ENCODE peak calls at places on chromosomes 11 and 22, in six cellular contexts. One of them, this sample, is unnamed.

GRCh38 chr11:104191124-104191523 is 27.2 kb upstream of the PDGFD start:
- DNase-seq in cardiac muscle cell: peak
- DNase-seq in fibroblast of villous mesenchyme: peak
- DNase-seq in GM12878: no peak
- DNase-seq in HL-60: no peak
- DNase-seq in sigmoid colon: no peak
- DNase-seq in this sample: no peak

GRCh38 chr11:96050435-96051182 is 126.7 kb upstream of the MTMR2 start:
- DNase-seq in cardiac muscle cell: peak
- DNase-seq in sigmoid colon: no peak
- DNase-seq in fibroblast of villous mesenchyme: peak
- DNase-seq in HL-60: no peak
- DNase-seq in GM12878: no peak
- DNase-seq in this sample: no peak

GRCh38 chr11:129374993-129375721 is 491 bp upstream of the BARX2 start:
- DNase-seq in cardiac muscle cell: no peak
- DNase-seq in fibroblast of villous mesenchyme: peak
- DNase-seq in HL-60: no peak
- DNase-seq in sigmoid colon: no peak
- DNase-seq in GM12878: no peak
- DNase-seq in this sample: no peak

GRCh38 chr22:43412808-43413785 is 1.3 kb downstream of the MPPED1 start:
- DNase-seq in fibroblast of villous mesenchyme: no peak
- DNase-seq in cardiac muscle cell: no peak
- DNase-seq in HL-60: no peak
- DNase-seq in sigmoid colon: no peak
- DNase-seq in GM12878: no peak
- DNase-seq in this sample: no peak

GRCh38 chr11:6298605-6299004 is 21.7 kb downstream of the CAVIN3 start:
- DNase-seq in cardiac muscle cell: peak
- DNase-seq in HL-60: peak
- DNase-seq in sigmoid colon: no peak
- DNase-seq in fibroblast of villous mesenchyme: peak
- DNase-seq in GM12878: no peak
- DNase-seq in this sample: no peak

GRCh38 chr11:59574467-59574866 is 41.1 kb downstream of the OSBP start:
- DNase-seq in sigmoid colon: no peak
- DNase-seq in cardiac muscle cell: no peak
- DNase-seq in fibroblast of villous mesenchyme: peak
- DNase-seq in GM12878: no peak
- DNase-seq in HL-60: no peak
- DNase-seq in this sample: no peak

GRCh38 chr11:9714540-9714939 is 50.7 kb downstream of the SWAP70 start:
- DNase-seq in GM12878: no peak
- DNase-seq in fibroblast of villous mesenchyme: no peak
- DNase-seq in HL-60: no peak
- DNase-seq in sigmoid colon: no peak
- DNase-seq in cardiac muscle cell: no peak
- DNase-seq in this sample: no peak

GRCh38 chr11:17673951-17674350 is 45.4 kb upstream of the MYOD1 start:
- DNase-seq in sigmoid colon: no peak
- DNase-seq in GM12878: no peak
- DNase-seq in cardiac muscle cell: no peak
- DNase-seq in fibroblast of villous mesenchyme: no peak
- DNase-seq in HL-60: no peak
- DNase-seq in this sample: no peak

GRCh38 chr11:114257621-114258558 is 38.3 kb upstream of the NNMT start:
- DNase-seq in fibroblast of villous mesenchyme: peak
- DNase-seq in GM12878: no peak
- DNase-seq in sigmoid colon: peak
- DNase-seq in HL-60: no peak
- DNase-seq in cardiac muscle cell: peak
- DNase-seq in this sample: no peak

GRCh38 chr22:45638834-45639746 is 32.5 kb upstream of the ATXN10 start:
- DNase-seq in fibroblast of villous mesenchyme: peak
- DNase-seq in GM12878: no peak
- DNase-seq in HL-60: peak
- DNase-seq in sigmoid colon: peak
- DNase-seq in cardiac muscle cell: peak
- DNase-seq in this sample: no peak

GRCh38 chr22:30920407-30920806 is 48.2 kb downstream of the MORC2 start:
- DNase-seq in sigmoid colon: peak
- DNase-seq in HL-60: peak
- DNase-seq in fibroblast of villous mesenchyme: peak
- DNase-seq in cardiac muscle cell: peak
- DNase-seq in GM12878: peak
- DNase-seq in this sample: no peak

GRCh38 chr11:2791139-2791520 is 91.3 kb upstream of the KCNQ1OT1 start:
- DNase-seq in cardiac muscle cell: no peak
- DNase-seq in sigmoid colon: peak
- DNase-seq in fibroblast of villous mesenchyme: no peak
- DNase-seq in GM12878: no peak
- DNase-seq in HL-60: no peak
- DNase-seq in this sample: no peak

GRCh38 chr11:17781626-17782025 is 47.0 kb downstream of the KCNC1 start:
- DNase-seq in HL-60: no peak
- DNase-seq in fibroblast of villous mesenchyme: no peak
- DNase-seq in sigmoid colon: no peak
- DNase-seq in GM12878: no peak
- DNase-seq in cardiac muscle cell: no peak
- DNase-seq in this sample: no peak

GRCh38 chr11:132920391-132921095 is 611.8 kb downstream of the OPCML start:
- DNase-seq in cardiac muscle cell: no peak
- DNase-seq in sigmoid colon: no peak
- DNase-seq in HL-60: no peak
- DNase-seq in fibroblast of villous mesenchyme: no peak
- DNase-seq in GM12878: no peak
- DNase-seq in this sample: no peak

GRCh38 chr11:27807594-27807993 is 107.3 kb upstream of the BDNF start:
- DNase-seq in sigmoid colon: no peak
- DNase-seq in GM12878: no peak
- DNase-seq in cardiac muscle cell: no peak
- DNase-seq in HL-60: no peak
- DNase-seq in fibroblast of villous mesenchyme: peak
- DNase-seq in this sample: no peak

GRCh38 chr22:48695251-48695650 is 1132.4 kb downstream of the BRD1 start:
- DNase-seq in fibroblast of villous mesenchyme: no peak
- DNase-seq in HL-60: no peak
- DNase-seq in GM12878: no peak
- DNase-seq in cardiac muscle cell: no peak
- DNase-seq in sigmoid colon: no peak
- DNase-seq in this sample: no peak

GRCh38 chr11:23278121-23278520 is 417.8 kb upstream of the CCDC179 start:
- DNase-seq in GM12878: no peak
- DNase-seq in fibroblast of villous mesenchyme: peak
- DNase-seq in sigmoid colon: no peak
- DNase-seq in cardiac muscle cell: peak
- DNase-seq in HL-60: no peak
- DNase-seq in this sample: peak

GRCh38 chr11:122696662-122697061 is 41.1 kb downstream of the UBASH3B start:
- DNase-seq in fibroblast of villous mesenchyme: no peak
- DNase-seq in sigmoid colon: no peak
- DNase-seq in HL-60: no peak
- DNase-seq in GM12878: no peak
- DNase-seq in cardiac muscle cell: no peak
- DNase-seq in this sample: no peak

GRCh38 chr11:80616070-80616800 is 1175.4 kb upstream of the TENM4 start:
- DNase-seq in GM12878: no peak
- DNase-seq in fibroblast of villous mesenchyme: no peak
- DNase-seq in sigmoid colon: no peak
- DNase-seq in cardiac muscle cell: no peak
- DNase-seq in HL-60: no peak
- DNase-seq in this sample: no peak

GRCh38 chr11:73201888-73202810 is 15.9 kb upstream of the P2RY2 start:
- DNase-seq in cardiac muscle cell: no peak
- DNase-seq in GM12878: no peak
- DNase-seq in HL-60: no peak
- DNase-seq in sigmoid colon: peak
- DNase-seq in fibroblast of villous mesenchyme: no peak
- DNase-seq in this sample: no peak

GRCh38 chr11:122981388-122982264 is at the start of gene BSX:
- DNase-seq in HL-60: peak
- DNase-seq in sigmoid colon: no peak
- DNase-seq in GM12878: no peak
- DNase-seq in fibroblast of villous mesenchyme: peak
- DNase-seq in cardiac muscle cell: peak
- DNase-seq in this sample: no peak

GRCh38 chr22:20438678-20439492 is 1.3 kb upstream of the SCARF2 start:
- DNase-seq in HL-60: no peak
- DNase-seq in fibroblast of villous mesenchyme: no peak
- DNase-seq in sigmoid colon: peak
- DNase-seq in GM12878: no peak
- DNase-seq in cardiac muscle cell: no peak
- DNase-seq in this sample: no peak

GRCh38 chr11:45754746-45755145 is 50.2 kb upstream of the SLC35C1 start:
- DNase-seq in fibroblast of villous mesenchyme: peak
- DNase-seq in GM12878: no peak
- DNase-seq in cardiac muscle cell: peak
- DNase-seq in sigmoid colon: no peak
- DNase-seq in HL-60: no peak
- DNase-seq in this sample: no peak

GRCh38 chr11:1872267-1872985 is 19.3 kb downstream of the PRR33 start:
- DNase-seq in GM12878: no peak
- DNase-seq in HL-60: no peak
- DNase-seq in fibroblast of villous mesenchyme: no peak
- DNase-seq in sigmoid colon: peak
- DNase-seq in cardiac muscle cell: no peak
- DNase-seq in this sample: no peak

GRCh38 chr11:104546486-104546885 is 351.8 kb downstream of the CASP12 start:
- DNase-seq in sigmoid colon: no peak
- DNase-seq in fibroblast of villous mesenchyme: no peak
- DNase-seq in GM12878: no peak
- DNase-seq in cardiac muscle cell: no peak
- DNase-seq in HL-60: no peak
- DNase-seq in this sample: peak

GRCh38 chr11:120342226-120342625 is 6.0 kb downstream of the ARHGEF12 start:
- DNase-seq in sigmoid colon: no peak
- DNase-seq in GM12878: no peak
- DNase-seq in fibroblast of villous mesenchyme: no peak
- DNase-seq in HL-60: no peak
- DNase-seq in cardiac muscle cell: no peak
- DNase-seq in this sample: no peak

GRCh38 chr11:120339394-120339890 is 3.2 kb downstream of the ARHGEF12 start:
- DNase-seq in fibroblast of villous mesenchyme: peak
- DNase-seq in sigmoid colon: no peak
- DNase-seq in cardiac muscle cell: no peak
- DNase-seq in GM12878: no peak
- DNase-seq in HL-60: no peak
- DNase-seq in this sample: no peak

GRCh38 chr11:120337896-120338840 is 2.0 kb downstream of the ARHGEF12 start:
- DNase-seq in fibroblast of villous mesenchyme: peak
- DNase-seq in GM12878: no peak
- DNase-seq in sigmoid colon: no peak
- DNase-seq in cardiac muscle cell: no peak
- DNase-seq in HL-60: no peak
- DNase-seq in this sample: no peak

GRCh38 chr11:120342678-120343077 is 6.5 kb downstream of the ARHGEF12 start:
- DNase-seq in GM12878: no peak
- DNase-seq in fibroblast of villous mesenchyme: no peak
- DNase-seq in HL-60: no peak
- DNase-seq in sigmoid colon: no peak
- DNase-seq in cardiac muscle cell: no peak
- DNase-seq in this sample: no peak

GRCh38 chr11:120340529-120340928 is 4.3 kb downstream of the ARHGEF12 start:
- DNase-seq in fibroblast of villous mesenchyme: peak
- DNase-seq in GM12878: no peak
- DNase-seq in HL-60: no peak
- DNase-seq in sigmoid colon: no peak
- DNase-seq in cardiac muscle cell: no peak
- DNase-seq in this sample: no peak
- H3K4me3 ChIP-seq in fibroblast of villous mesenchyme: no peak
- H3K4me3 ChIP-seq in GM12878: peak
- H3K4me3 ChIP-seq in HL-60: no peak
- H3K4me3 ChIP-seq in sigmoid colon: no peak
- H3K4me3 ChIP-seq in cardiac muscle cell: peak
- H3K4me3 ChIP-seq in this sample: peak

GRCh38 chr11:31816467-31817053 is 5.4 kb upstream of the PAX6 start:
- DNase-seq in cardiac muscle cell: no peak
- DNase-seq in HL-60: no peak
- DNase-seq in fibroblast of villous mesenchyme: no peak
- DNase-seq in sigmoid colon: peak
- DNase-seq in GM12878: no peak
- DNase-seq in this sample: no peak
- H3K4me3 ChIP-seq in cardiac muscle cell: no peak
- H3K4me3 ChIP-seq in HL-60: no peak
- H3K4me3 ChIP-seq in fibroblast of villous mesenchyme: no peak
- H3K4me3 ChIP-seq in sigmoid colon: peak
- H3K4me3 ChIP-seq in GM12878: peak
- H3K4me3 ChIP-seq in this sample: peak

GRCh38 chr11:13503393-13503792 is 7.6 kb upstream of the PTH start:
- DNase-seq in HL-60: no peak
- DNase-seq in fibroblast of villous mesenchyme: no peak
- DNase-seq in GM12878: no peak
- DNase-seq in cardiac muscle cell: no peak
- DNase-seq in sigmoid colon: no peak
- DNase-seq in this sample: no peak
- H3K4me3 ChIP-seq in HL-60: no peak
- H3K4me3 ChIP-seq in fibroblast of villous mesenchyme: no peak
- H3K4me3 ChIP-seq in GM12878: no peak
- H3K4me3 ChIP-seq in cardiac muscle cell: no peak
- H3K4me3 ChIP-seq in sigmoid colon: no peak
- H3K4me3 ChIP-seq in this sample: no peak

DNA sequence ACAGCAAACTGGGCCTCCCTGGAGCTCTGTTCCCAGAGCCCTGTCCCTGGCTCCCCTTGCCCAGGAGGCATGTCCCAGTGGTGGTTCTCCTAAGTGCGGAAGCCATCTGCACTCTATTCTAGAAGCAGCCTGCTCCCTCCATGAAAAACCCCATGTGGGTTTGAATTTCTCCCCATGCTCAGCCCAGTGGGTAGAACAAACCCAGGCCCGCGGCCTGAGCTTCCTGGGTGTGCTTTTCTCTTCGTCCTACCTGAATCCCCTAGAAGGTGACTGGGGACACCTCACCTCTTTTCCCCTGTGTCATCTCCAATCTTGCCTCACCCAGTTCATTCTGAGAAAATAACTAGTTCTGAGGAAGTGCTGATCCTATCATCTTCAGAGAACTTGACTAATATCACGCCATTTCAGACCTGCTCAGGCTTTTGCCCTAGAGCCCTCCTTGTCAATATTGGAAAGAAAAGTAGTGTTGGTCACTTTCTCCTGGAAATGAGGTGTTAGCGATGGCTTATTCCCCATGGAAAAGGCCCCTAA is 15.9 kb downstream of the IL10RA start:
- DNase-seq in fibroblast of villous mesenchyme: no peak
- DNase-seq in cardiac muscle cell: no peak
- DNase-seq in HL-60: no peak
- DNase-seq in sigmoid colon: no peak
- DNase-seq in GM12878: no peak
- DNase-seq in this sample: no peak
- H3K4me3 ChIP-seq in fibroblast of villous mesenchyme: no peak
- H3K4me3 ChIP-seq in cardiac muscle cell: no peak
- H3K4me3 ChIP-seq in HL-60: no peak
- H3K4me3 ChIP-seq in sigmoid colon: no peak
- H3K4me3 ChIP-seq in GM12878: no peak
- H3K4me3 ChIP-seq in this sample: no peak